ENCODE peak calls at places on chromosomes 7 and 10, in five cellular contexts. One of them, this sample, is unnamed.

GRCh38 chr7:95509199-95509598 is 23.5 kb downstream of the ASB4 start:
- DNase-seq in GM12865: peak; percentile 32
- DNase-seq in cardiac muscle cell: peak; percentile 81
- DNase-seq in nucleus accumbens: peak; percentile 74
- DNase-seq in epithelial cell of esophagus: peak; percentile 11
- DNase-seq in this sample: no peak

GRCh38 chr10:4174197-4174596 is 389.2 kb upstream of the KLF6 start:
- DNase-seq in GM12865: no peak
- DNase-seq in epithelial cell of esophagus: no peak
- DNase-seq in cardiac muscle cell: no peak
- DNase-seq in nucleus accumbens: no peak
- DNase-seq in this sample: no peak

GRCh38 chr7:44157116-44158059 is 16.3 kb upstream of the MYL7 start:
- DNase-seq in epithelial cell of esophagus: no peak
- DNase-seq in cardiac muscle cell: no peak
- DNase-seq in GM12865: no peak
- DNase-seq in nucleus accumbens: no peak
- DNase-seq in this sample: no peak

GRCh38 chr10:3761916-3762708 is 22.9 kb downstream of the KLF6 start:
- DNase-seq in cardiac muscle cell: no peak
- DNase-seq in nucleus accumbens: no peak
- DNase-seq in GM12865: no peak
- DNase-seq in epithelial cell of esophagus: peak; percentile 86
- DNase-seq in this sample: no peak

GRCh38 chr7:87497482-87497881 is 22.0 kb upstream of the ABCB4 start:
- DNase-seq in cardiac muscle cell: no peak
- DNase-seq in GM12865: no peak
- DNase-seq in epithelial cell of esophagus: no peak
- DNase-seq in nucleus accumbens: no peak
- DNase-seq in this sample: no peak

GRCh38 chr10:132184816-132185593 is 1.7 kb upstream of the DPYSL4 start:
- DNase-seq in cardiac muscle cell: no peak
- DNase-seq in GM12865: no peak
- DNase-seq in epithelial cell of esophagus: no peak
- DNase-seq in nucleus accumbens: no peak
- DNase-seq in this sample: no peak

GRCh38 chr7:17690030-17690429 is 250.3 kb downstream of the SNX13 start:
- DNase-seq in nucleus accumbens: no peak
- DNase-seq in GM12865: peak; percentile 38
- DNase-seq in cardiac muscle cell: peak; percentile 91
- DNase-seq in epithelial cell of esophagus: peak; percentile 65
- DNase-seq in this sample: no peak

GRCh38 chr10:133258066-133258817 is 18.4 kb downstream of the ADAM8 start:
- DNase-seq in nucleus accumbens: no peak
- DNase-seq in cardiac muscle cell: no peak
- DNase-seq in GM12865: peak; percentile 36
- DNase-seq in epithelial cell of esophagus: peak; percentile 72
- DNase-seq in this sample: peak; percentile 36

GRCh38 chr10:116669832-116670644 is 49.3 kb downstream of the PNLIPRP2 start:
- DNase-seq in GM12865: no peak
- DNase-seq in nucleus accumbens: no peak
- DNase-seq in epithelial cell of esophagus: peak; percentile 44
- DNase-seq in cardiac muscle cell: peak; percentile 17
- DNase-seq in this sample: no peak

GRCh38 chr7:121490309-121490708 is 94.2 kb upstream of the FAM3C start:
- DNase-seq in GM12865: no peak
- DNase-seq in epithelial cell of esophagus: no peak
- DNase-seq in cardiac muscle cell: no peak
- DNase-seq in nucleus accumbens: no peak
- DNase-seq in this sample: no peak

GRCh38 chr10:43622022-43622421 is 15.8 kb downstream of the ZNF485 start:
- DNase-seq in epithelial cell of esophagus: no peak
- DNase-seq in GM12865: no peak
- DNase-seq in cardiac muscle cell: no peak
- DNase-seq in nucleus accumbens: no peak
- DNase-seq in this sample: no peak

GRCh38 chr7:17069146-17069545 is 187.4 kb upstream of the AGR3 start:
- DNase-seq in cardiac muscle cell: no peak
- DNase-seq in epithelial cell of esophagus: peak; percentile 87
- DNase-seq in GM12865: peak; percentile 35
- DNase-seq in nucleus accumbens: no peak
- DNase-seq in this sample: no peak

GRCh38 chr10:6580279-6581029 is 378 bp upstream of the PRKCQ start:
- DNase-seq in GM12865: peak; percentile 68
- DNase-seq in cardiac muscle cell: peak; percentile 74
- DNase-seq in nucleus accumbens: peak; percentile 85
- DNase-seq in epithelial cell of esophagus: peak; percentile 70
- DNase-seq in this sample: peak; percentile 87

GRCh38 chr7:102273749-102274712 is 12.6 kb upstream of the SH2B2 start:
- DNase-seq in epithelial cell of esophagus: peak; percentile 83
- DNase-seq in cardiac muscle cell: peak; percentile 51
- DNase-seq in GM12865: no peak
- DNase-seq in nucleus accumbens: no peak
- DNase-seq in this sample: no peak

GRCh38 chr10:114856544-114857287 is 35.1 kb downstream of the FHIP2A start:
- DNase-seq in nucleus accumbens: no peak
- DNase-seq in epithelial cell of esophagus: peak; percentile 67
- DNase-seq in cardiac muscle cell: peak; percentile 90
- DNase-seq in GM12865: no peak
- DNase-seq in this sample: no peak